ENCODE peak calls at places on chromosomes 4 and X, in four cellular contexts. M is dorsolateral prefrontal cortex, B is posterior cingulate gyrus, Z is SW 1271. S is an unnamed sample.

GRCh38 chr4:140856692-140857091 is 100.5 kb upstream of the TBC1D9 start:
- DNase-seq in B (no peak), Z (no peak), M (no peak), S (no peak)

GRCh38 chrX:10615931-10616780 is 4.2 kb downstream of the MID1 start:
- DNase-seq in Z (peak), B (peak), M (no peak), S (peak)

GRCh38 chr4:128403586-128403985 is 116.0 kb upstream of the PGRMC2 start:
- DNase-seq in M (no peak), B (no peak), Z (no peak), S (no peak)

GRCh38 chr4:74168841-74169240 is 10.9 kb downstream of the MTHFD2L start:
- DNase-seq in B (no peak), Z (no peak), M (no peak), S (no peak)

GRCh38 chr4:161583549-161583948 is 580.3 kb downstream of the FSTL5 start:
- DNase-seq in M (no peak), B (no peak), Z (no peak), S (no peak)

GRCh38 chr4:108144451-108144850 is 24.3 kb downstream of the LEF1 start:
- DNase-seq in M (no peak), B (no peak), Z (no peak), S (no peak)

GRCh38 chr4:81688085-81688484 is 216.4 kb upstream of the RASGEF1B start:
- DNase-seq in Z (no peak), M (no peak), B (no peak), S (no peak)

GRCh38 chr4:130233377-130234047 is 1137.6 kb downstream of the C4orf33 start:
- DNase-seq in Z (no peak), M (no peak), B (no peak), S (no peak)

GRCh38 chr4:21195682-21196081 is 495.4 kb downstream of the PACRGL start:
- DNase-seq in Z (no peak), M (no peak), B (no peak), S (no peak)

GRCh38 chr4:151475338-151475737 is 66.4 kb downstream of the FHIP1A start:
- DNase-seq in Z (no peak), M (no peak), B (no peak), S (no peak)

GRCh38 chr4:34972189-34972588 is 1272.1 kb downstream of the ARAP2 start:
- DNase-seq in M (no peak), B (no peak), Z (no peak), S (peak)

GRCh38 chrX:49166914-49167739 is 4.6 kb downstream of the MAGIX start:
- DNase-seq in M (no peak), Z (peak), B (no peak), S (peak)

GRCh38 chrX:10017866-10018265 is 50.7 kb downstream of the CLDN34 start:
- DNase-seq in Z (peak), M (no peak), B (no peak), S (no peak)

GRCh38 chr4:156790866-156791265 is 180.7 kb downstream of the PDGFC start:
- DNase-seq in B (no peak), M (no peak), Z (peak), S (no peak)

GRCh38 chrX:39613997-39614679 is 483.6 kb downstream of the BCOR start:
- DNase-seq in Z (no peak), M (no peak), B (no peak), S (no peak)

GRCh38 chr4:131044368-131044767 is 1948.4 kb downstream of the C4orf33 start:
- DNase-seq in B (no peak), M (no peak), Z (no peak), S (no peak)

GRCh38 chrX:7147431-7147977 is at the start of gene STS:
- DNase-seq in M (peak), Z (no peak), B (peak), S (peak)

GRCh38 chr4:185346975-185347601 is 48.6 kb downstream of the LRP2BP start:
- DNase-seq in M (no peak), B (no peak), Z (no peak), S (no peak)

GRCh38 chrX:149060921-149061320 is 444.2 kb downstream of the IDS start:
- DNase-seq in Z (no peak), M (no peak), B (no peak), S (no peak)

GRCh38 chrX:112120737-112121136 is 38.2 kb upstream of the TRPC5 start:
- DNase-seq in B (no peak), M (no peak), Z (no peak), S (no peak)

S was measured in NCI-H774.